ENCODE peak calls at places on chromosomes 3 and 15, in seven cellular contexts. One of them, this sample, is unnamed.
A peak's percentile ranks its signal among the peaks of the same experiment; 100 is the strongest.

GRCh38 chr3:194598771-194599557 is 34.3 kb downstream of the TMEM44 start:
- DNase-seq in GM12865: no peak
- DNase-seq in NCI-H345: no peak
- DNase-seq in stimulated activated naive CD8-positive, alpha-beta T cell treated with anti-CD3 and anti-CD28 coated beads, Interleukin-15, Interleukin-2, amounts not matched to agents 100 U/mL and 50 U/mL, for 24 hours: no peak
- DNase-seq in occipital lobe: no peak
- DNase-seq in astrocyte of the cerebellum: peak; percentile 89
- DNase-seq in NCI-H2171: no peak
- DNase-seq in this sample: no peak

GRCh38 chr3:96712792-96713191 is 101.6 kb upstream of the EPHA6 start:
- DNase-seq in GM12865: no peak
- DNase-seq in NCI-H345: no peak
- DNase-seq in stimulated activated naive CD8-positive, alpha-beta T cell treated with anti-CD3 and anti-CD28 coated beads, Interleukin-15, Interleukin-2, amounts not matched to agents 100 U/mL and 50 U/mL, for 24 hours: no peak
- DNase-seq in occipital lobe: no peak
- DNase-seq in astrocyte of the cerebellum: no peak
- DNase-seq in NCI-H2171: no peak
- DNase-seq in this sample: no peak

GRCh38 chr3:88807471-88808090 is 299.8 kb upstream of the EPHA3 start:
- DNase-seq in GM12865: no peak
- DNase-seq in NCI-H345: no peak
- DNase-seq in stimulated activated naive CD8-positive, alpha-beta T cell treated with anti-CD3 and anti-CD28 coated beads, Interleukin-15, Interleukin-2, amounts not matched to agents 100 U/mL and 50 U/mL, for 24 hours: no peak
- DNase-seq in occipital lobe: no peak
- DNase-seq in astrocyte of the cerebellum: peak; percentile 12
- DNase-seq in NCI-H2171: no peak
- DNase-seq in this sample: no peak

GRCh38 chr3:53134631-53135232 is 4.5 kb upstream of the RFT1 start:
- DNase-seq in GM12865: peak; percentile 87
- DNase-seq in NCI-H345: peak; percentile 26
- DNase-seq in stimulated activated naive CD8-positive, alpha-beta T cell treated with anti-CD3 and anti-CD28 coated beads, Interleukin-15, Interleukin-2, amounts not matched to agents 100 U/mL and 50 U/mL, for 24 hours: peak; percentile 74
- DNase-seq in occipital lobe: no peak
- DNase-seq in astrocyte of the cerebellum: peak; percentile 39
- DNase-seq in NCI-H2171: peak; percentile 1
- DNase-seq in this sample: peak; percentile 58

GRCh38 chr15:58568157-58568571 is 136.4 kb downstream of the LIPC start:
- DNase-seq in GM12865: no peak
- DNase-seq in NCI-H345: no peak
- DNase-seq in stimulated activated naive CD8-positive, alpha-beta T cell treated with anti-CD3 and anti-CD28 coated beads, Interleukin-15, Interleukin-2, amounts not matched to agents 100 U/mL and 50 U/mL, for 24 hours: no peak
- DNase-seq in occipital lobe: no peak
- DNase-seq in astrocyte of the cerebellum: no peak
- DNase-seq in NCI-H2171: peak; percentile 15
- DNase-seq in this sample: no peak

GRCh38 chr15:71575474-71576045 is 234.8 kb upstream of the NR2E3 start:
- DNase-seq in GM12865: peak; percentile 2
- DNase-seq in NCI-H345: no peak
- DNase-seq in stimulated activated naive CD8-positive, alpha-beta T cell treated with anti-CD3 and anti-CD28 coated beads, Interleukin-15, Interleukin-2, amounts not matched to agents 100 U/mL and 50 U/mL, for 24 hours: no peak
- DNase-seq in occipital lobe: no peak
- DNase-seq in astrocyte of the cerebellum: no peak
- DNase-seq in NCI-H2171: peak; percentile 2
- DNase-seq in this sample: no peak

GRCh38 chr3:171415070-171415469 is 45.1 kb downstream of the TNIK start:
- DNase-seq in GM12865: no peak
- DNase-seq in NCI-H345: no peak
- DNase-seq in stimulated activated naive CD8-positive, alpha-beta T cell treated with anti-CD3 and anti-CD28 coated beads, Interleukin-15, Interleukin-2, amounts not matched to agents 100 U/mL and 50 U/mL, for 24 hours: no peak
- DNase-seq in occipital lobe: no peak
- DNase-seq in astrocyte of the cerebellum: no peak
- DNase-seq in NCI-H2171: no peak
- DNase-seq in this sample: no peak

GRCh38 chr3:5677560-5677959 is 490.1 kb downstream of the EDEM1 start:
- DNase-seq in GM12865: no peak
- DNase-seq in NCI-H345: no peak
- DNase-seq in stimulated activated naive CD8-positive, alpha-beta T cell treated with anti-CD3 and anti-CD28 coated beads, Interleukin-15, Interleukin-2, amounts not matched to agents 100 U/mL and 50 U/mL, for 24 hours: no peak
- DNase-seq in occipital lobe: no peak
- DNase-seq in astrocyte of the cerebellum: no peak
- DNase-seq in NCI-H2171: no peak
- DNase-seq in this sample: no peak

GRCh38 chr3:150687613-150688012 is 16.1 kb downstream of the ERICH6 start:
- DNase-seq in GM12865: no peak
- DNase-seq in NCI-H345: no peak
- DNase-seq in stimulated activated naive CD8-positive, alpha-beta T cell treated with anti-CD3 and anti-CD28 coated beads, Interleukin-15, Interleukin-2, amounts not matched to agents 100 U/mL and 50 U/mL, for 24 hours: no peak
- DNase-seq in occipital lobe: no peak
- DNase-seq in astrocyte of the cerebellum: no peak
- DNase-seq in NCI-H2171: no peak
- DNase-seq in this sample: no peak

GRCh38 chr3:183392166-183393034 is 36.0 kb downstream of the MCF2L2 start:
- DNase-seq in GM12865: no peak
- DNase-seq in NCI-H345: no peak
- DNase-seq in stimulated activated naive CD8-positive, alpha-beta T cell treated with anti-CD3 and anti-CD28 coated beads, Interleukin-15, Interleukin-2, amounts not matched to agents 100 U/mL and 50 U/mL, for 24 hours: no peak
- DNase-seq in occipital lobe: no peak
- DNase-seq in astrocyte of the cerebellum: no peak
- DNase-seq in NCI-H2171: no peak
- DNase-seq in this sample: no peak

GRCh38 chr15:88480981-88481380 is 13.5 kb downstream of the MRPS11 start:
- DNase-seq in GM12865: no peak
- DNase-seq in NCI-H345: no peak
- DNase-seq in stimulated activated naive CD8-positive, alpha-beta T cell treated with anti-CD3 and anti-CD28 coated beads, Interleukin-15, Interleukin-2, amounts not matched to agents 100 U/mL and 50 U/mL, for 24 hours: no peak
- DNase-seq in occipital lobe: peak; percentile 46
- DNase-seq in astrocyte of the cerebellum: no peak
- DNase-seq in NCI-H2171: no peak
- DNase-seq in this sample: no peak

GRCh38 chr3:52268036-52268435 is 10.4 kb downstream of the WDR82 start:
- DNase-seq in GM12865: no peak
- DNase-seq in NCI-H345: no peak
- DNase-seq in stimulated activated naive CD8-positive, alpha-beta T cell treated with anti-CD3 and anti-CD28 coated beads, Interleukin-15, Interleukin-2, amounts not matched to agents 100 U/mL and 50 U/mL, for 24 hours: no peak
- DNase-seq in occipital lobe: no peak
- DNase-seq in astrocyte of the cerebellum: no peak
- DNase-seq in NCI-H2171: no peak
- DNase-seq in this sample: no peak

GRCh38 chr3:84965141-84965540 is 6.4 kb downstream of the CADM2 start:
- DNase-seq in GM12865: no peak
- DNase-seq in NCI-H345: peak; percentile 47
- DNase-seq in stimulated activated naive CD8-positive, alpha-beta T cell treated with anti-CD3 and anti-CD28 coated beads, Interleukin-15, Interleukin-2, amounts not matched to agents 100 U/mL and 50 U/mL, for 24 hours: no peak
- DNase-seq in occipital lobe: no peak
- DNase-seq in astrocyte of the cerebellum: peak; percentile 16
- DNase-seq in NCI-H2171: peak; percentile 29
- DNase-seq in this sample: no peak

GRCh38 chr3:124599779-124600693 is 130.2 kb upstream of the UMPS start:
- DNase-seq in GM12865: no peak
- DNase-seq in NCI-H345: no peak
- DNase-seq in stimulated activated naive CD8-positive, alpha-beta T cell treated with anti-CD3 and anti-CD28 coated beads, Interleukin-15, Interleukin-2, amounts not matched to agents 100 U/mL and 50 U/mL, for 24 hours: no peak
- DNase-seq in occipital lobe: no peak
- DNase-seq in astrocyte of the cerebellum: no peak
- DNase-seq in NCI-H2171: peak; percentile 26
- DNase-seq in this sample: no peak

GRCh38 chr15:74179101-74179841 is 5.8 kb downstream of the ISLR start:
- DNase-seq in GM12865: no peak
- DNase-seq in NCI-H345: no peak
- DNase-seq in stimulated activated naive CD8-positive, alpha-beta T cell treated with anti-CD3 and anti-CD28 coated beads, Interleukin-15, Interleukin-2, amounts not matched to agents 100 U/mL and 50 U/mL, for 24 hours: no peak
- DNase-seq in occipital lobe: peak; percentile 38
- DNase-seq in astrocyte of the cerebellum: peak; percentile 88
- DNase-seq in NCI-H2171: no peak
- DNase-seq in this sample: no peak

GRCh38 chr15:72379856-72380255 is 4.0 kb upstream of the HEXA start:
- DNase-seq in GM12865: no peak
- DNase-seq in NCI-H345: no peak
- DNase-seq in stimulated activated naive CD8-positive, alpha-beta T cell treated with anti-CD3 and anti-CD28 coated beads, Interleukin-15, Interleukin-2, amounts not matched to agents 100 U/mL and 50 U/mL, for 24 hours: no peak
- DNase-seq in occipital lobe: no peak
- DNase-seq in astrocyte of the cerebellum: no peak
- DNase-seq in NCI-H2171: no peak
- DNase-seq in this sample: no peak

GRCh38 chr3:154795582-154795981 is 284.5 kb upstream of the MME start:
- DNase-seq in GM12865: no peak
- DNase-seq in NCI-H345: no peak
- DNase-seq in stimulated activated naive CD8-positive, alpha-beta T cell treated with anti-CD3 and anti-CD28 coated beads, Interleukin-15, Interleukin-2, amounts not matched to agents 100 U/mL and 50 U/mL, for 24 hours: no peak
- DNase-seq in occipital lobe: no peak
- DNase-seq in astrocyte of the cerebellum: peak; percentile 56
- DNase-seq in NCI-H2171: no peak
- DNase-seq in this sample: no peak

GRCh38 chr3:127170794-127171193 is 22.1 kb upstream of the PRR23E start:
- DNase-seq in GM12865: no peak
- DNase-seq in NCI-H345: peak; percentile 35
- DNase-seq in stimulated activated naive CD8-positive, alpha-beta T cell treated with anti-CD3 and anti-CD28 coated beads, Interleukin-15, Interleukin-2, amounts not matched to agents 100 U/mL and 50 U/mL, for 24 hours: no peak
- DNase-seq in occipital lobe: peak; percentile 22
- DNase-seq in astrocyte of the cerebellum: peak; percentile 16
- DNase-seq in NCI-H2171: peak; percentile 24
- DNase-seq in this sample: no peak

GRCh38 chr3:76943058-76943457 is 96.8 kb upstream of the ROBO2 start:
- DNase-seq in GM12865: no peak
- DNase-seq in NCI-H345: no peak
- DNase-seq in stimulated activated naive CD8-positive, alpha-beta T cell treated with anti-CD3 and anti-CD28 coated beads, Interleukin-15, Interleukin-2, amounts not matched to agents 100 U/mL and 50 U/mL, for 24 hours: no peak
- DNase-seq in occipital lobe: no peak
- DNase-seq in astrocyte of the cerebellum: no peak
- DNase-seq in NCI-H2171: no peak
- DNase-seq in this sample: no peak

This sample was measured in mesothelial cell of epicardium.